ENCODE peak calls at places on chromosomes 7 and 10, in eight cellular contexts. N is stomach, L is prostate gland, I is heart left ventricle, F is uterus, J is right lobe of liver, U is IMR-90, C is endothelial cell of umbilical vein. Y is an unnamed sample.

GRCh38 chr10:89615824-89616223 is 29.2 kb downstream of the PANK1 start:
- DNase-seq in N (no peak), L (no peak), I (no peak), F (no peak), J (no peak), U (peak), C (peak), Y (no peak)

GRCh38 chr10:47319798-47320197 is 2.5 kb upstream of the GDF2 start:
- DNase-seq in N (no peak), L (no peak), I (no peak), F (no peak), J (no peak), U (no peak), C (no peak), Y (no peak)

GRCh38 chr7:129828989-129829676 is 123.6 kb downstream of the UBE2H start:
- DNase-seq in N (no peak), L (no peak), I (no peak), F (no peak), J (no peak), U (no peak), C (no peak), Y (no peak)

GRCh38 chr7:123666492-123666891 is 10.8 kb downstream of the LMOD2 start:
- DNase-seq in N (no peak), L (no peak), I (no peak), F (no peak), J (no peak), U (no peak), C (no peak), Y (no peak)

GRCh38 chr10:10872035-10872673 is 145.5 kb upstream of the CELF2 start:
- DNase-seq in N (no peak), L (no peak), I (peak), F (peak), J (no peak), U (peak), C (peak), Y (no peak)

GRCh38 chr10:62422068-62422590 is 48.0 kb downstream of the ZNF365 start:
- DNase-seq in N (no peak), L (no peak), I (no peak), F (no peak), J (no peak), U (peak), C (no peak), Y (no peak)

GRCh38 chr7:114418117-114418516 is 3.5 kb downstream of the FOXP2 start:
- DNase-seq in N (no peak), L (no peak), I (no peak), F (no peak), J (no peak), U (no peak), C (no peak), Y (no peak)

GRCh38 chr10:73979428-73980407 is 18.2 kb upstream of the VCL start:
- DNase-seq in N (no peak), L (no peak), I (no peak), F (no peak), J (no peak), U (no peak), C (no peak), Y (no peak)

GRCh38 chr10:1272079-1272478 is 215.9 kb downstream of the WDR37 start:
- DNase-seq in N (no peak), L (no peak), I (no peak), F (no peak), J (no peak), U (no peak), C (no peak), Y (no peak)

GRCh38 chr10:24209946-24210491 is 1.1 kb downstream of the KIAA1217 start:
- DNase-seq in N (no peak), L (peak), I (peak), F (peak), J (no peak), U (peak), C (peak), Y (no peak)

GRCh38 chr7:143285454-143285756 is 647 bp downstream of the TMEM139 start:
- DNase-seq in N (no peak), L (no peak), I (no peak), F (no peak), J (peak), U (no peak), C (no peak), Y (no peak)

GRCh38 chr7:143281529-143281928 is 3.2 kb upstream of the TMEM139 start:
- DNase-seq in N (no peak), L (no peak), I (no peak), F (no peak), J (no peak), U (no peak), C (no peak), Y (no peak)

GRCh38 chr7:143282124-143282523 is 2.6 kb upstream of the TMEM139 start:
- DNase-seq in N (no peak), L (no peak), I (no peak), F (no peak), J (no peak), U (no peak), C (no peak), Y (no peak)

GRCh38 chr7:143284591-143285453 is at the start of gene TMEM139:
- DNase-seq in N (peak), L (no peak), I (no peak), F (no peak), J (peak), U (no peak), C (no peak), Y (no peak)

DNA sequence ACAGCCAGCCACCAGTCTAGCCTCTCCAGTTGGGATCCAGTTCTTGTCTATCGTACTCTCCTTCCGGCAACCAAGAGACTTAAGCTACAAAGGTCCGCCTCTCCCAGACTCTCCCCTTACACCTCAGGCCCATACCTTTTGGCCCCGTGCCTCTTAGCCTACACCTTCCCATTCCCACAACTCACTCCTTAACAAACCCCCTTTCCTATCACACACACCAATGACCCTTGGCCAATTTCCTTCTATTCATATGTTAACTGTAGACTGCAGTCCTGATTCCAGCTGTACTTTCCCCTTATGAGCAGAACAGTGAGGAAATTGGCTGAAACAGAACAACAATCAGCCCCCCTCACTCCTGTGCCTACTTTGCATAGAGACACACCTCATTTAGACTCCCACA is 1.4 kb upstream of the TMEM139 start:
- DNase-seq in N (no peak), L (no peak), I (no peak), F (no peak), J (no peak), U (no peak), C (no peak), Y (no peak)
- H3K4me3 ChIP-seq in N (no peak), L (no peak), I (no peak), F (no peak), J (no peak), U (no peak), C (no peak), Y (no peak)

DNA sequence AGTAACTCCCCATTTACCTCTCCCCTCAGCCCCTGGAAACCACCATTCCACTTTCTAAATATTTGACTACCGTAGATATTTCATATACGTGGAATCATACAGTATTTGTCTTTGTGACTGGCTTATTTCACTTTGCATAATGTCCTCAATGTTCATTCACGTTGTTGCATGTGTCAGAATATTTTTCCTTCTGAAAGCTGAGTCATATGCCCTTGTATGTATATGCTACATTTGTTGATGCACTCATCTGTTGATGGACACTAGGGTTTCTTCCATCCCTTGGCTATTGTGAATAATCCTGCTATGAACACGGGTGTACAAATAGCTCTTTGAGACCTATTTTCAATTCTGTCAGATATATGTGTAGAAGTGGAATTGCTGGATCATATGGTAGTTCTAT is 25.8 kb upstream of the TSPAN13 start:
- DNase-seq in N (no peak), L (no peak), I (no peak), F (no peak), J (no peak), U (peak), C (no peak), Y (no peak)
- TF ChIP-seq POLR2A in N (no peak), L (no peak), I (no peak), F (no peak), J (no peak), U (no peak), C (no peak), Y (no peak)

DNA sequence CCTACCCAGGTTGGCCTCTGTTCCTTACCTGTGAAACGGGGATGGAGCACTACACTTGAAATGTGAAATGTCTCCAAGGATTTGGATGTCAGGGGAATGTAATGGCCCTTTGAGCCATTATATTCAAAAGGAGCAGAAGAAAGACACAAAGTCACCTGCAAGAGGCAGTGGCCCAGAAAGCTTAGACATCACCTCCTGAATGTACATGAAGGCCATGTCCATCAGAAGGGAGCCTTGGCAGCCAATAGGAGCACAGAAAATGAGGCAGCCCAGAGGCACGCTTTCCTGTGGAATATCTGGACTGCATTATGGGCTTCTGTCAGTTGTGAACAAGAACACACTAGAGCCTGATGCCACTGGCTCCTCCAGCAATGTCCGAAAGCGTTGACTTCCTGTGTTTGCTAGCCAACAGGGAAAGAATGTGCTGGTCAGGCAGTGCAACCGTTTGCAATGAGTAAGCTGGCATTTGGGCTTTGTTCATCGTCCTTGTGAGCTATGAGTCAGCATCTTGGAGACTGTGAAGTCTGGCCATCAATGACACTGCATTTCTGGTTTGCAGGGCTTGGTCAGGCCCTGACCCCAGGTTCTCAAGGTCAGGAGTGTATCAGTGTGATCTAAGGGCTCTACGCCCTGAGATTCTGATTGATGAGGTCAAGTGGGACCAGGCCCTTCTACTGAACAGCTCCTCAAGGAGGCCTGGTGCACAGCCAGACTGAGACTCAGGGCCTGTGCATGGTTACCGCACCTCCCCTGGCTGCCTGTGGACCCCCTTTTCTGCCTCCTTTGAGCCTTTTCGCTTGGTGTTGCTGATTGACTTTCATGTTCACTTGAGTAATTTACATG is 222.4 kb downstream of the RPS24 start:
- DNase-seq in N (peak), L (no peak), I (no peak), F (peak), J (no peak), U (peak), C (peak), Y (no peak)
- H3K4me3 ChIP-seq in N (no peak), L (no peak), I (no peak), F (no peak), J (no peak), U (no peak), C (no peak), Y (no peak)

DNA sequence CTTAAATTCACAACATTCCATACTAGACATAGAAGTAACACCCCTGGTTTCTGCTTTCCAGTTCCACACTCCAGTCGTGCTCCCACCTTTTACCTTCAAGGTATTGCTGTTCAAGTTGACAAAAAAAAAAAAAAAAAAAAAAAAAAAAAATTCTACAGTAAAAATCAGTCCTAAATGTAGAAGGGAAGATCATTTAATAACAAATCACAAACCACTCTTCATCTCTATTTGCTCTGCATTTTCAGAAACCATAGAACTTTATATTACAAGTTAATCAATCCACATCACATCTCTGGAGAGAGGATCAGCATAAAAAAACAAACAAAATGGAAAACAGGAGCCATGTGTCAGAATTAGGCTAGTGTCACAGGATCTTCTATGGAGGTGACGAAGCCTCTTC is 206.3 kb upstream of the KLF14 start:
- DNase-seq in N (no peak), L (no peak), I (no peak), F (no peak), J (no peak), U (no peak), C (no peak), Y (no peak)
- TF ChIP-seq POLR2A in N (no peak), L (no peak), I (no peak), F (no peak), J (peak), U (no peak), C (no peak), Y (no peak)

DNA sequence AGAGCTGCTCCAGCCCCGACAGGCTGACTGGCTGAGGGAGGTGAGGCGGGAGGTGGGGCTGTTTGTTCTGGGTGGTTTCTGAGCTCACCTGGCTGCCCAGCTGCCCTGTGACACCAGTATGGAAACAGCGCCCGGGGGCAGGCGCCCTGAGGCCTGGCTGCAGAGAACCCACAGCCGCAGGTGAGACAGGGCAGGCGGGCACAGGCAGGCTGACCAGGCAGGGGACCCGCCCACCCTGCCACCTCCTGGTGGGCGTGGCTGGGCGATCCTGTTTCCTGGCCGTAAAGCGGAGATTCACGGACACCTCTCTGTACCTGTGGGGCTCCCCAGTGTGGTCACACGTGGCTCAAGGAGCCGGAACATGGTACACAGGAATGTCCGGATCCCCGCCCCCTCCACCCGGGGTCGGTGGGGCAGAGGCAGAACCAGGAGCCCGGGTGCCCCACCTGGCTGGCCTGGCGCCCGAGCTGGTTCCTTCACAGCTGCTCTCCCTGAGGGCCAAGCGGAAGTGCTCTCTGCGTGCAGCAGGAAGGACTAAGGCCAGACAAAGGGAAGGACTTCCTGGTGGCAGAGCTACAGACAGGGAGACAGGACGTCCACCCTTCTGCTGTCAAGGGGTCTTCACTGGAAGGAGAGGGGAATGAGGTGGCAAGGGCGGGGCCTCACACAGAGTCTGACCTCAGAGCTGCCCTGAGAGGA is 3.9 kb downstream of the MICALL2 start:
- DNase-seq in N (peak), L (peak), I (no peak), F (no peak), J (peak), U (no peak), C (no peak), Y (no peak)
- H3K4me3 ChIP-seq in N (peak), L (peak), I (peak), F (no peak), J (no peak), U (no peak), C (no peak), Y (no peak)

GRCh38 chr10:95815701-95816100 is 59.7 kb downstream of the ENTPD1 start:
- DNase-seq in N (no peak), L (no peak), I (no peak), F (no peak), J (no peak), U (no peak), C (peak), Y (no peak)

GRCh38 chr10:95810198-95810976 is 54.4 kb downstream of the ENTPD1 start:
- DNase-seq in N (no peak), L (no peak), I (no peak), F (no peak), J (no peak), U (no peak), C (no peak), Y (peak)

GRCh38 chr10:95815133-95815532 is 59.2 kb downstream of the ENTPD1 start:
- DNase-seq in N (no peak), L (no peak), I (no peak), F (no peak), J (no peak), U (no peak), C (no peak), Y (no peak)

GRCh38 chr10:95818010-95818409 is 62.0 kb downstream of the ENTPD1 start:
- DNase-seq in N (no peak), L (no peak), I (no peak), F (no peak), J (no peak), U (no peak), C (no peak), Y (no peak)

DNA sequence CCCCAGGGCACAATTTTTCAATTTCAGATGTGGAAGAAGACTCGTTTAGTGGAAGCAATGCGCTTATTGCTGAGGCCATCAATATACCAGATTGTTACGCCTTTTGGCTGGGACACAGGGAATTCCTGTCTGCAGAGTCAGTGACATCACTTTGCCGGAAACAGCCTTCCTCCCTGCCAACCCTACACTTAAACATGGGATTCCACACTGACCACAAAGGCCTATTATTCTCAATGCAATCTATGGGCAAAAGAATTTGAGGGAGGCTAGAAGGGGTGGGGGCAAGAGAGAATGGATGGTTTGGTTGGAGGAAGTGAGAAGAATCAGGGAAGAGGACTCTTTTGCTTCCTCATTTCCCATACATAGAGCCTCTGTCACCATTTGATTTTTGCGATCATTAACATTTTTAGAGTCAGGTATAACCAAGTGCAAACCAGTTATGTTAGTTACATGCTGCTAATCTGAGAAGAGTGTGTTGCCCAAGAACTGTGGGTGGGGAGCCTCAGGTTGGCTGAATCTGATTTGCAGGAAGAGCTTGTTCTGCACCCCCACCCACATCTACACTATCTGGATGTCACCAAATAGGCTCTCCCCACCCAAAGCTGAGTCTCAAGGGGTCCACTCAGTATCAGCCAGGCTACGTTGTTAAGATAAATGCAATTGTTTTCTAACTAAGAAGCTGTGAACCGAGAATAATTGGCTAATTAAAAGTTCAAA is 58.2 kb downstream of the ENTPD1 start:
- DNase-seq in N (no peak), L (no peak), I (peak), F (no peak), J (no peak), U (peak), C (peak), Y (no peak)
- TF ChIP-seq POLR2A in N (no peak), L (no peak), I (no peak), F (no peak), J (no peak), U (no peak), C (no peak), Y (no peak)

DNA sequence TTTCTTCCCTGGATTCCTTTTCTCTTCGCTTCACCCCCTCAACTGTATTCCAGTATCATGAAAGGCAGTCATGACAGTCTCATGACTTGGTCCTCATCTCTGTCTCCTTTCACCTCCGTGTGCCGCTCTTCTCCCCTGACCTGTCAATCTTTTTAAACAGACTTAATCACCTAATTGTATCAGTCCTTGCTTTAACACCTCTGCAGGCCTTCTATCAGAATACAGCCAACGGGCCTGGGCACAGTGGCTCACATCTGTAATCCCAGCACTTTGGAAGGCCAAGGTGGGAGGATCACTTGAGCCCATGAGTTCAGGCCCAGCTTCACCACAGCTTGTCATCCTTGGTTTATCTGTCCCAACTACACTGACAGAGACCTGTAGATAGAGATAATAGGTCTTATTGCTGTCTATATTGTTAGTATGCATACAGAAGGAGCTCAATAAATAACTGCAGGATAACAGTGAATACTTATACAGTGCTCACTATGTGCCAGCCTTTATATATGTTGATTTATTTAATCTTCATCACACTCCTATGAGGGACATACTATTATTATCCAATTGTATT is 1.2 kb downstream of the CNPY4 start:
- DNase-seq in N (no peak), L (no peak), I (no peak), F (no peak), J (no peak), U (no peak), C (no peak), Y (no peak)
- H3K4me3 ChIP-seq in N (peak), L (peak), I (no peak), F (peak), J (peak), U (peak), C (peak), Y (peak)

Y was measured in spleen.